ENCODE peak calls at places on chromosomes 4 and X, in six cellular contexts. O, R, F, B, X and S are unnamed samples.

GRCh38 chr4:78288327-78288726 is 231.2 kb downstream of the FRAS1 start:
- DNase-seq in X (no peak), F (no peak), O (no peak), B (no peak), R (peak; percentile 64), S (no peak)

GRCh38 chr4:117474987-117475386 is 389.6 kb upstream of the TRAM1L1 start:
- DNase-seq in B (no peak), O (no peak), F (no peak), X (no peak), R (no peak), S (no peak)

GRCh38 chr4:2795558-2796260 is 2.8 kb downstream of the SH3BP2 start:
- DNase-seq in R (no peak), O (peak; percentile 11), B (no peak), X (no peak), F (no peak), S (no peak)

GRCh38 chr4:25654031-25654970 is 1.4 kb upstream of the SLC34A2 start:
- DNase-seq in O (no peak), F (no peak), B (no peak), X (no peak), R (peak; percentile 27), S (peak; percentile 45)

GRCh38 chr4:37392540-37393255 is 148.2 kb downstream of the NWD2 start:
- DNase-seq in R (no peak), F (no peak), B (no peak), O (no peak), X (no peak), S (no peak)

GRCh38 chr4:7342581-7343352 is 92.0 kb downstream of the PSAPL1 start:
- DNase-seq in B (no peak), O (no peak), F (no peak), X (no peak), R (no peak), S (no peak)

GRCh38 chrX:20973038-20973437 is 401.2 kb upstream of the CNKSR2 start:
- DNase-seq in F (no peak), R (no peak), B (no peak), O (no peak), X (no peak), S (no peak)

GRCh38 chrX:41600266-41600665 is 88.5 kb upstream of the GPR34 start:
- DNase-seq in B (peak; percentile 68), R (peak; percentile 88), F (no peak), X (no peak), O (no peak), S (no peak)

GRCh38 chr4:117467404-117467803 is 382.0 kb upstream of the TRAM1L1 start:
- DNase-seq in O (no peak), R (no peak), X (no peak), B (peak; percentile 15), F (no peak), S (no peak)

GRCh38 chrX:43679778-43680177 is 23.7 kb downstream of the MAOA start:
- DNase-seq in B (no peak), O (no peak), R (no peak), X (no peak), F (no peak), S (no peak)

GRCh38 chrX:47523713-47524166 is 37.3 kb upstream of the ARAF start:
- DNase-seq in R (no peak), B (no peak), X (no peak), F (no peak), O (no peak), S (no peak)

GRCh38 chr4:69828828-69829227 is 31.1 kb downstream of the SULT1E1 start:
- DNase-seq in O (no peak), R (no peak), F (no peak), B (no peak), X (no peak), S (no peak)

GRCh38 chr4:120844528-120844921 is 78.0 kb downstream of the PRDM5 start:
- DNase-seq in O (no peak), X (no peak), B (no peak), R (no peak), F (no peak), S (no peak)

GRCh38 chrX:71282514-71283408 is 674 bp upstream of the NONO start:
- DNase-seq in F (peak; percentile 14), B (peak; percentile 45), O (no peak), R (no peak), X (no peak), S (no peak)

GRCh38 chr4:85700362-85700761 is 225.4 kb downstream of the ARHGAP24 start:
- DNase-seq in B (no peak), X (no peak), O (no peak), R (no peak), F (no peak), S (no peak)

GRCh38 chrX:32448945-32449344 is 762.4 kb downstream of the DMD start:
- DNase-seq in R (no peak), O (no peak), X (no peak), B (no peak), F (peak; percentile 0), S (no peak)

GRCh38 chr4:48079972-48080391 is 54.1 kb downstream of the TXK start:
- DNase-seq in B (no peak), F (no peak), O (no peak), R (peak; percentile 71), X (no peak), S (no peak)

GRCh38 chr4:142683997-142684396 is 162.1 kb downstream of the INPP4B start:
- DNase-seq in F (no peak), O (no peak), R (no peak), B (no peak), X (no peak), S (no peak)

GRCh38 chr4:1192091-1192492 is 19.7 kb upstream of the SPON2 start:
- DNase-seq in R (peak; percentile 98), B (peak; percentile 99), X (no peak), F (no peak), O (peak; percentile 93), S (no peak)

GRCh38 chr4:157550028-157550427 is 329.5 kb downstream of the GRIA2 start:
- DNase-seq in O (no peak), R (no peak), B (no peak), X (no peak), F (no peak), S (no peak)

GRCh38 chr4:25559508-25559907 is 96.1 kb upstream of the SLC34A2 start:
- DNase-seq in B (no peak), O (no peak), F (no peak), R (no peak), X (no peak), S (no peak)

GRCh38 chr4:970046-970745 is 3.2 kb downstream of the DGKQ start:
- DNase-seq in F (no peak), R (no peak), O (no peak), X (no peak), B (no peak), S (no peak)

GRCh38 chr4:151276787-151277557 is at the start of gene PRSS48:
- DNase-seq in F (peak; percentile 53), B (peak; percentile 32), X (peak; percentile 8), R (peak; percentile 65), O (peak; percentile 28), S (peak; percentile 93)

GRCh38 chr4:65635051-65635821 is 35.1 kb downstream of the EPHA5 start:
- DNase-seq in B (no peak), O (no peak), R (no peak), F (no peak), X (no peak), S (no peak)

GRCh38 chr4:52199574-52200338 is 148.7 kb downstream of the SPATA18 start:
- DNase-seq in R (peak; percentile 61), O (no peak), F (no peak), X (no peak), B (peak; percentile 7), S (no peak)

GRCh38 chr4:144903953-144904711 is 193.9 kb downstream of the ANAPC10 start:
- DNase-seq in F (no peak), B (no peak), X (no peak), R (peak; percentile 15), O (no peak), S (no peak)

GRCh38 chr4:165343353-165344191 is 16.1 kb downstream of the MSMO1 start:
- DNase-seq in B (no peak), O (no peak), R (no peak), X (no peak), F (no peak), S (no peak)

GRCh38 chr4:25859429-25860148 is 3.2 kb downstream of the SEL1L3 start:
- DNase-seq in B (no peak), F (peak; percentile 63), R (peak; percentile 58), X (peak; percentile 23), O (no peak), S (no peak)

GRCh38 chrX:1591863-1592127 is 391 bp downstream of the AKAP17A start:
- DNase-seq in B (no peak), F (no peak), O (peak; percentile 21), X (no peak), R (no peak), S (no peak)

GRCh38 chr4:15020502-15021286 is 18.4 kb downstream of the CPEB2 start:
- DNase-seq in X (no peak), R (no peak), B (no peak), O (no peak), F (no peak), S (no peak)

GRCh38 chr4:125049711-125050110 is 265.0 kb upstream of the FAT4 start:
- DNase-seq in X (no peak), F (no peak), B (peak; percentile 58), O (no peak), R (no peak), S (no peak)

GRCh38 chr4:44319129-44319528 is 129.5 kb downstream of the KCTD8 start:
- DNase-seq in B (no peak), X (no peak), F (no peak), O (no peak), R (no peak), S (no peak)

GRCh38 chrX:1592128-1592862 is 891 bp downstream of the AKAP17A start:
- DNase-seq in F (peak; percentile 80), X (no peak), R (peak; percentile 41), B (peak; percentile 5), O (peak; percentile 38), S (peak; percentile 66)